ENCODE peak calls at places on chromosomes 6 and 20, in eight cellular contexts. V is GM23248, N is PC-3, Q is thoracic aorta, I is small intestine, Y is tibial nerve, G is OCI-LY7, C is Panc1. L is an unnamed sample. For H3K4me1, the result is how much of the 10 kb centered on the place peaks cover.

GRCh38 chr6:137218473-137218916 is 690 bp downstream of the IFNGR1 start:
- DNase-seq in V (peak), N (peak), Q (peak), I (peak), Y (no peak), G (peak), C (peak), L (no peak)

GRCh38 chr20:1434571-1435336 is 31.9 kb downstream of the NSFL1C start:
- DNase-seq in V (peak), N (peak), Q (no peak), I (peak), Y (no peak), G (peak), C (no peak), L (peak)

GRCh38 chr6:72619883-72620696 is 1.8 kb upstream of the KCNQ5 start:
- DNase-seq in V (peak), N (no peak), Q (no peak), I (peak), Y (no peak), G (peak), C (no peak), L (no peak)

GRCh38 chr20:5171074-5171789 is 44.4 kb downstream of the CDS2 start:
- DNase-seq in V (no peak), N (no peak), Q (no peak), I (no peak), Y (no peak), G (no peak), C (no peak), L (no peak)

GRCh38 chr20:34084227-34084923 is 27.7 kb downstream of the EIF2S2 start:
- DNase-seq in V (no peak), N (no peak), Q (no peak), I (no peak), Y (no peak), G (peak), C (no peak), L (no peak)

GRCh38 chr6:88105741-88106340 is 58.2 kb downstream of the SPACA1 start:
- DNase-seq in V (no peak), N (peak), Q (no peak), I (no peak), Y (no peak), G (no peak), C (no peak), L (no peak)

GRCh38 chr6:156662025-156662445 is 115.1 kb upstream of the ARID1B start:
- DNase-seq in V (peak), N (peak), Q (no peak), I (peak), Y (no peak), G (peak), C (peak), L (no peak)

GRCh38 chr20:63325021-63325471 is 32.1 kb downstream of the COL20A1 start:
- DNase-seq in V (no peak), N (no peak), Q (no peak), I (no peak), Y (no peak), G (no peak), C (no peak), L (no peak)

GRCh38 chr6:30875244-30876038 is 8.9 kb upstream of the DDR1 start:
- DNase-seq in V (no peak), N (no peak), Q (no peak), I (no peak), Y (no peak), G (no peak), C (no peak), L (no peak)

GRCh38 chr20:48689388-48689787 is 138.4 kb downstream of the PREX1 start:
- DNase-seq in V (no peak), N (no peak), Q (no peak), I (no peak), Y (no peak), G (no peak), C (no peak), L (no peak)

GRCh38 chr6:136070815-136071214 is 179.3 kb downstream of the MTFR2 start:
- DNase-seq in V (no peak), N (no peak), Q (no peak), I (no peak), Y (no peak), G (no peak), C (no peak), L (no peak)

GRCh38 chr6:15501806-15502450 is 160.9 kb downstream of the DTNBP1 start:
- DNase-seq in V (peak), N (peak), Q (no peak), I (no peak), Y (no peak), G (no peak), C (no peak), L (no peak)

GRCh38 chr6:16544521-16544920 is 216.7 kb downstream of the ATXN1 start:
- DNase-seq in V (no peak), N (no peak), Q (no peak), I (no peak), Y (no peak), G (no peak), C (no peak), L (no peak)

GRCh38 chr6:75101896-75102680 is 103.8 kb downstream of the COL12A1 start:
- DNase-seq in V (peak), N (no peak), Q (no peak), I (no peak), Y (no peak), G (no peak), C (no peak), L (no peak)

GRCh38 chr6:96015791-96016776 is at the start of gene FUT9:
- DNase-seq in V (no peak), N (no peak), Q (no peak), I (no peak), Y (no peak), G (no peak), C (no peak), L (no peak)

GRCh38 chr6:36368921-36369880 is 18.3 kb downstream of the ETV7 start:
- DNase-seq in V (peak), N (no peak), Q (no peak), I (no peak), Y (no peak), G (no peak), C (no peak), L (no peak)

GRCh38 chr20:61649879-61650200 is 397.8 kb downstream of the CDH4 start:
- DNase-seq in V (no peak), N (no peak), Q (no peak), I (no peak), Y (no peak), G (no peak), C (no peak), L (no peak)

GRCh38 chr6:126475449-126475848 is 135.5 kb downstream of the CENPW start:
- DNase-seq in V (no peak), N (no peak), Q (no peak), I (no peak), Y (no peak), G (no peak), C (no peak), L (no peak)

GRCh38 chr6:116059713-116060571 is 749 bp downstream of the FRK start:
- DNase-seq in V (peak), N (peak), Q (no peak), I (peak), Y (no peak), G (no peak), C (no peak), L (no peak)

GRCh38 chr6:159170999-159171712 is 2.0 kb downstream of the FNDC1 start:
- DNase-seq in V (peak), N (peak), Q (no peak), I (no peak), Y (no peak), G (no peak), C (no peak), L (no peak)

GRCh38 chr20:34708621-34709043 is 4.5 kb downstream of the TP53INP2 start:
- DNase-seq in V (peak), N (peak), Q (no peak), I (peak), Y (peak), G (peak), C (no peak), L (no peak)

GRCh38 chr6:14727494-14728395 is 518.1 kb upstream of the JARID2 start:
- DNase-seq in V (no peak), N (no peak), Q (no peak), I (no peak), Y (no peak), G (peak), C (no peak), L (no peak)

GRCh38 chr6:38034269-38034914 is 214.9 kb downstream of the ZFAND3 start:
- DNase-seq in V (peak), N (peak), Q (no peak), I (peak), Y (no peak), G (peak), C (no peak), L (no peak)

GRCh38 chr20:52847029-52847660 is 125.0 kb upstream of the TSHZ2 start:
- DNase-seq in V (no peak), N (no peak), Q (no peak), I (no peak), Y (no peak), G (no peak), C (no peak), L (no peak)

GRCh38 chr6:170152989-170153388 is 137.9 kb downstream of the DLL1 start:
- DNase-seq in V (no peak), N (peak), Q (no peak), I (peak), Y (no peak), G (no peak), C (no peak), L (no peak)

GRCh38 chr6:154518386-154518785 is 7.9 kb upstream of the CNKSR3 start:
- DNase-seq in V (no peak), N (no peak), Q (no peak), I (no peak), Y (no peak), G (no peak), C (no peak), L (no peak)

GRCh38 chr6:12344949-12345693 is 55.0 kb downstream of the EDN1 start:
- DNase-seq in V (no peak), N (no peak), Q (no peak), I (no peak), Y (no peak), G (no peak), C (no peak), L (no peak)

GRCh38 chr6:150307520-150307919 is 61.3 kb upstream of the IYD start:
- DNase-seq in V (no peak), N (no peak), Q (no peak), I (no peak), Y (no peak), G (no peak), C (no peak), L (no peak)

GRCh38 chr20:53922901-53923314 is 147.5 kb downstream of the BCAS1 start:
- DNase-seq in V (peak), N (no peak), Q (no peak), I (peak), Y (no peak), G (peak), C (no peak), L (no peak)

GRCh38 chr6:91710356-91710755 is 1123.5 kb upstream of the MAP3K7 start:
- DNase-seq in V (no peak), N (no peak), Q (no peak), I (no peak), Y (no peak), G (no peak), C (no peak), L (no peak)

GRCh38 chr6:158481612-158482473 is 78.0 kb upstream of the TMEM181 start:
- DNase-seq in V (peak), N (peak), Q (no peak), I (no peak), Y (no peak), G (no peak), C (peak), L (no peak)

GRCh38 chr20:20215976-20216727 is 151.8 kb upstream of the INSM1 start:
- DNase-seq in V (no peak), N (no peak), Q (no peak), I (peak), Y (no peak), G (no peak), C (no peak), L (no peak)

GRCh38 chr20:9306521-9306920 is 207.9 kb upstream of the LAMP5 start:
- DNase-seq in V (peak), N (peak), Q (no peak), I (no peak), Y (no peak), G (no peak), C (no peak), L (no peak)

GRCh38 chr6:148770408-148771211 is 23.8 kb downstream of the UST start:
- DNase-seq in V (no peak), N (no peak), Q (no peak), I (peak), Y (no peak), G (no peak), C (no peak), L (no peak)

GRCh38 chr20:63222541-63222940 is 6.6 kb upstream of the YTHDF1 start:
- DNase-seq in V (no peak), N (peak), Q (no peak), I (no peak), Y (no peak), G (no peak), C (no peak), L (no peak)

GRCh38 chr6:70852667-70853246 is 104.1 kb downstream of the B3GAT2 start:
- DNase-seq in V (no peak), N (no peak), Q (no peak), I (no peak), Y (no peak), G (no peak), C (no peak), L (no peak)

GRCh38 chr20:3107464-3108025 is 23.0 kb upstream of the AVP start:
- DNase-seq in V (no peak), N (no peak), Q (no peak), I (no peak), Y (no peak), G (no peak), C (no peak), L (no peak)

GRCh38 chr6:12014027-12014872 is 2.1 kb downstream of the HIVEP1 start:
- DNase-seq in V (peak), N (peak), Q (no peak), I (no peak), Y (no peak), G (no peak), C (no peak), L (no peak)

GRCh38 chr6:62367601-62368000 is 81.6 kb upstream of the KHDRBS2 start:
- DNase-seq in V (no peak), N (no peak), Q (no peak), I (no peak), Y (no peak), G (no peak), C (no peak), L (no peak)

GRCh38 chr20:37390503-37390890 is 44.6 kb downstream of the SRC start:
- DNase-seq in V (no peak), N (no peak), Q (no peak), I (no peak), Y (no peak), G (no peak), C (no peak), L (no peak)

DNA sequence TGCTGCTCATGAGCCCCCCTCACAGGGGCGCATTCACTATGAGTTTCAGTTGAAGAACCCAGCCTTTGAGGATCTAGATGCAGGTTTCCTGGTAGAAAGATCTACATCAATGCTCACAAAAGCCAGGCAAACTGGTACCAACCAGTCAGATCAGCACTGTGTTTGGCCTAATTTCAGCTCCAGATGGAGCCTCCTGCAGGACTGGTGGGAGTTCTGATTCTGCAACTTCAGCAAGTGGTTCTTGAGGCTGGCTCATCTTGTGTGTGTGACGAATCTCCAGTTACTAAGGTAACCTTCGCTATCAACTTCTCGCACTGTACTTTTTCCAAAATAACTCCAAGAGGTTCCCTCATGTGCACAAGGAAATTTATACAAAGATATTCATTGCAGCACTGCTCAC is 118.8 kb downstream of the ZMYND8 start:
- DNase-seq in V (no peak), N (no peak), Q (no peak), I (no peak), Y (no peak), G (no peak), C (no peak), L (no peak)
- H3K4me1 ChIP-seq in V (under half), N (under half), Q (under half), I (under half), Y (under half), G (under half), C (under half), L (under half)

GRCh38 chr6:80641591-80641990 is 535.1 kb downstream of the BCKDHB start:
- DNase-seq in V (peak), N (peak), Q (no peak), I (no peak), Y (no peak), G (no peak), C (no peak), L (no peak)
- H3K4me1 ChIP-seq in V (under half), N (under half), Q (under half), I (under half), Y (under half), G (under half), C (under half), L (under half)

DNA sequence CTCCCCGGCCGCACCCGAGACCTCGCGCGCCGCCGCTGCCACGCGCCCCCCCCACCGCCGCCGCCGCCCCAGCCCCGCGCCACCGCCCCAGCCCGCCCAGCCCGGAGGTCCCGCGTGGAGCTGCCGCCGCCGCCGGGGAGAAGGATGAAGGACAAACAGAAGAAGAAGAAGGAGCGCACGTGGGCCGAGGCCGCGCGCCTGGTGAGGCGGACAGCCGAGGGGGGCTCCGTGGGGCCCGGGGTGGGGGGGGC is 426 bp downstream of the ASXL1 start:
- DNase-seq in V (no peak), N (no peak), Q (no peak), I (no peak), Y (no peak), G (no peak), C (no peak), L (no peak)
- H3K4me1 ChIP-seq in V (half or more), N (half or more), Q (half or more), I (under half), Y (under half), G (half or more), C (half or more), L (under half)

DNA sequence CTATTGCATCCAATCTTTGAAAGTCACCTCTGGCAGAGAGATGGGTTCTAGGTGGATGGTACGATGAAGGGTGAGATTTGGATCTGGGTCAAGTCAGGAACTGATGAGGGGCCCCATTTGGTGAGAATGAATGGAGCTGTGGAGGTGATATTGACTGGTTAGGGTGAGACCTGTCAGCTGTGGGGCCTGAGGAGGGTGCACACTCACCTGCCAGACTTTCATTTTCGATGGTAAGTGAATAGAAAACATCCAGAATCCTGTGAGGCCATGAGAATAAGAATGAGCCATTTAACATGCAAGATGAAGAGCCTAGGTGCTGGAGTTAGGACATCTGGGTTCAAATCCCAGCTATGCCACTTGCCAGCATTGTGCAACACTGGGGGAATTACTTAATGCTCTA is 6.8 kb downstream of the SUN5 start:
- DNase-seq in V (no peak), N (no peak), Q (no peak), I (no peak), Y (no peak), G (no peak), C (no peak), L (no peak)
- H3K4me1 ChIP-seq in V (under half), N (under half), Q (under half), I (under half), Y (under half), G (under half), C (under half), L (under half)

DNA sequence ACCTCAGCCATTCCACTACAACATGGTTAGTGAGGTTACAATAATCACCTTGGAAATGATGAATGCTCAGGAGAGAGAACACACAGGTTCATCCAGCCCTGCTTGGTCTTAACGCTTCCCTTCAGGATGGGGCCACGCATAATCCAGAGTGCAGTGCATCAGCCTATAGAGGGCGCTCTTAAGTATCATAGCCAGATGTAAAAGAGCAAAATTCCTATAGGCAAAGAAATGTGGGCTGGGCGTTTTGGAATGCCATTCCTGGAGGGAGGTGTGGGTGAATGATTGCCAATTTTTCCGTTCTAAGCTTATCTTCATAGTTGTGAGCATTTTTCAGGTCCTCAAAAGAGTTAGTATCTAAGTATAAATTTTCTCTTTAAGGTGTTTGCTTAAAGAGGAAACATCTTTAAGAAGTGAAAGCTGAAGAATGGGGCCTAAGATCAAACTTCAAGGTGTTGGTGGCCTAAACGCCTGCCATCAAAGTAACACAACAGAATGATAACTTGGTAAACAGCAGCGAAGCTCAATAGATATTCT is 1.8 kb downstream of the RIPOR2 start:
- DNase-seq in V (peak), N (peak), Q (no peak), I (no peak), Y (no peak), G (peak), C (peak), L (no peak)
- H3K4me1 ChIP-seq in V (under half), N (under half), Q (under half), I (under half), Y (under half), G (half or more), C (under half), L (under half)

DNA sequence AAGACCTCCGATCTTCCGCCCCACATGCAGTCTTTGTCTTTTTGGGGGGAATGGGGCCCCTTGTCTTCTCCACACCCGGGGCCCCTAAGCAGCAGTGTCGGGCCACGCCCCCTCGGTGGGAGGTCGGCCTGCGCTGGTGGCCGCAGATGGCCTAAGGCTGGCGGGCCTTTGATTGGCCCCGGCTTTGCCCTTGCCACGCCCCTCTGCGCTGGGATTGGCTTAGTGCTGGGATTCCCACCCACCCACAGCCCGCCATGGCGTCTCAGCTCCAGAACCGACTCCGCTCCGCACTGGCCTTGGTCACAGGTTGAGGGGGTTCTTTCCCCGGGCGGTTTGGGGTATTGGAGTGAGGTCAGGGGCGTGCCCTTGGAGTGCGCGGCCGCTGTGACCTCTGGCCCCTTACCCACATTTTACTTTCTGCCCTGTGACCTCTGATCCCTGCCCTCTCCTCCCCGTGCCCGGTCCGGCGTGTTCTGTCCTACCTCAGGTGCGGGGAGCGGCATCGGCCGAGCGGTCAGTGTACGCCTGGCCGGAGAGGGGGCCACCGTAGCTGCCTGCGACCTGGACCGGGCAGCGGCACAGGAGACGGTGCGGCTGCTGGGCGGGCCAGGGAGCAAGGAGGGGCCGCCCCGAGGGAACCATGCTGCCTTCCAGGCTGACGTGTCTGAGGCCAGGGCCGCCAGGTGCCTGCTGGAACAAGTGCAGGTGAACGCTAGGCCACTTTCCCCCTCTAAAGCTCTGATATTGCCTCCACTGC is at the start of gene HSD17B8:
- DNase-seq in V (peak), N (peak), Q (peak), I (peak), Y (peak), G (peak), C (no peak), L (peak)
- H3K4me1 ChIP-seq in V (under half), N (half or more), Q (under half), I (under half), Y (under half), G (half or more), C (under half), L (under half)

GRCh38 chr6:1610497-1611321 is 994 bp downstream of the FOXC1 start:
- DNase-seq in V (peak), N (peak), Q (no peak), I (no peak), Y (peak), G (no peak), C (no peak), L (no peak)
- H3K4me1 ChIP-seq in V (under half), N (under half), Q (under half), I (under half), Y (under half), G (under half), C (under half), L (under half)

GRCh38 chr20:46207031-46207549 is 89.0 kb downstream of the CD40 start:
- DNase-seq in V (peak), N (no peak), Q (no peak), I (no peak), Y (no peak), G (no peak), C (no peak), L (no peak)
- H3K4me1 ChIP-seq in V (under half), N (under half), Q (under half), I (under half), Y (under half), G (under half), C (under half), L (under half)

GRCh38 chr6:166627039-166627874 is at the start of gene RPS6KA2:
- DNase-seq in V (peak), N (peak), Q (peak), I (peak), Y (peak), G (peak), C (peak), L (peak)
- H3K4me1 ChIP-seq in V (under half), N (under half), Q (under half), I (under half), Y (under half), G (under half), C (under half), L (under half)